ENCODE peak calls at places on chromosomes 1 and 21, in nine cellular contexts. G is HT1080; D is EH; K is D341Med; Y is astrocyte of the spinal cord; Q is GM23248; L is NCI-H2171; B is activated CD4-positive, CD25-positive, alpha-beta regulatory T cell treated with anti-CD3 and anti-CD28 coated beads, Interleukin-2, amount 50 U/mL, for 16 hours; F is GM13977. X is an unnamed sample.

GRCh38 chr1:91631718-91632330 is 131.2 kb downstream of the CDC7 start:
- DNase-seq in G (no peak), D (no peak), K (peak), Y (no peak), Q (no peak), L (no peak), B (no peak), F (no peak), X (no peak)

GRCh38 chr21:25506887-25507286 is 100.4 kb downstream of the MRPL39 start:
- DNase-seq in G (peak), D (peak), K (no peak), Y (peak), Q (peak), L (no peak), B (no peak), F (no peak), X (no peak)

GRCh38 chr1:218444173-218444572 is 99.0 kb downstream of the TGFB2 start:
- DNase-seq in G (no peak), D (no peak), K (no peak), Y (no peak), Q (no peak), L (no peak), B (no peak), F (no peak), X (no peak)

GRCh38 chr1:210663730-210664573 is 335.2 kb downstream of the HHAT start:
- DNase-seq in G (no peak), D (no peak), K (peak), Y (no peak), Q (no peak), L (no peak), B (no peak), F (no peak), X (no peak)

GRCh38 chr1:47843059-47843458 is 154.1 kb downstream of the TRABD2B start:
- DNase-seq in G (no peak), D (no peak), K (no peak), Y (no peak), Q (no peak), L (no peak), B (no peak), F (no peak), X (no peak)

GRCh38 chr21:41666641-41667051 is 100.2 kb downstream of the RIPK4 start:
- DNase-seq in G (no peak), D (no peak), K (peak), Y (no peak), Q (no peak), L (no peak), B (no peak), F (no peak), X (no peak)

GRCh38 chr1:85283475-85284199 is 7.2 kb upstream of the BCL10 start:
- DNase-seq in G (no peak), D (peak), K (no peak), Y (no peak), Q (no peak), L (no peak), B (no peak), F (no peak), X (no peak)

GRCh38 chr1:230340778-230341546 is 85.2 kb downstream of the PGBD5 start:
- DNase-seq in G (no peak), D (no peak), K (no peak), Y (no peak), Q (no peak), L (no peak), B (no peak), F (no peak), X (no peak)

GRCh38 chr21:46048926-46049889 is 48.7 kb upstream of the COL6A2 start:
- DNase-seq in G (peak), D (peak), K (no peak), Y (peak), Q (peak), L (no peak), B (no peak), F (no peak), X (no peak)

GRCh38 chr1:85862456-85862855 is 154.2 kb upstream of the ZNHIT6 start:
- DNase-seq in G (peak), D (peak), K (no peak), Y (no peak), Q (no peak), L (no peak), B (no peak), F (no peak), X (no peak)

GRCh38 chr1:108044318-108044717 is 79.3 kb upstream of the VAV3 start:
- DNase-seq in G (no peak), D (no peak), K (no peak), Y (no peak), Q (no peak), L (no peak), B (no peak), F (no peak), X (no peak)

GRCh38 chr1:3235496-3235895 is 166.5 kb downstream of the PRDM16 start:
- DNase-seq in G (no peak), D (no peak), K (no peak), Y (no peak), Q (no peak), L (no peak), B (no peak), F (no peak), X (no peak)

GRCh38 chr1:57163332-57163731 is 197.5 kb upstream of the C8B start:
- DNase-seq in G (peak), D (no peak), K (no peak), Y (no peak), Q (no peak), L (no peak), B (no peak), F (no peak), X (no peak)

GRCh38 chr1:178275553-178275952 is 181.6 kb downstream of the RASAL2 start:
- DNase-seq in G (peak), D (peak), K (no peak), Y (peak), Q (peak), L (no peak), B (no peak), F (no peak), X (no peak)

GRCh38 chr1:11535761-11536572 is 57.0 kb downstream of the DISP3 start:
- DNase-seq in G (peak), D (no peak), K (no peak), Y (no peak), Q (peak), L (no peak), B (no peak), F (no peak), X (no peak)

GRCh38 chr1:211703812-211704566 is 28.6 kb upstream of the NEK2 start:
- DNase-seq in G (no peak), D (no peak), K (no peak), Y (no peak), Q (no peak), L (peak), B (no peak), F (no peak), X (no peak)

GRCh38 chr1:8394456-8395321 is 76.8 kb downstream of the SLC45A1 start:
- DNase-seq in G (peak), D (peak), K (no peak), Y (peak), Q (peak), L (no peak), B (no peak), F (no peak), X (no peak)

GRCh38 chr1:92797961-92798360 is 13.1 kb upstream of the EVI5 start:
- DNase-seq in G (no peak), D (peak), K (no peak), Y (peak), Q (peak), L (no peak), B (no peak), F (no peak), X (no peak)

GRCh38 chr1:156551866-156552265 is 20.5 kb downstream of the IQGAP3 start:
- DNase-seq in G (peak), D (peak), K (no peak), Y (no peak), Q (peak), L (no peak), B (no peak), F (no peak), X (no peak)

GRCh38 chr1:993379-993995 is 6.4 kb downstream of the HES4 start:
- DNase-seq in G (no peak), D (no peak), K (no peak), Y (no peak), Q (no peak), L (no peak), B (no peak), F (no peak), X (no peak)

GRCh38 chr1:158045639-158046038 is 52.2 kb downstream of the KIRREL1 start:
- DNase-seq in G (peak), D (peak), K (no peak), Y (peak), Q (peak), L (no peak), B (no peak), F (no peak), X (no peak)

GRCh38 chr1:37865348-37866119 is 6.1 kb upstream of the MTF1 start:
- DNase-seq in G (peak), D (peak), K (no peak), Y (peak), Q (peak), L (no peak), B (no peak), F (no peak), X (no peak)

GRCh38 chr1:228648647-228649383 is 86.5 kb upstream of the RHOU start:
- DNase-seq in G (no peak), D (no peak), K (no peak), Y (no peak), Q (no peak), L (no peak), B (no peak), F (no peak), X (no peak)

GRCh38 chr1:204194080-204194479 is 2.2 kb downstream of the KISS1 start:
- DNase-seq in G (no peak), D (peak), K (no peak), Y (no peak), Q (no peak), L (no peak), B (no peak), F (no peak), X (no peak)

GRCh38 chr1:29356663-29357062 is 120.3 kb downstream of the PTPRU start:
- DNase-seq in G (no peak), D (no peak), K (no peak), Y (no peak), Q (no peak), L (no peak), B (no peak), F (no peak), X (no peak)

GRCh38 chr1:117826551-117827078 is 102.8 kb downstream of the GDAP2 start:
- DNase-seq in G (peak), D (peak), K (no peak), Y (peak), Q (peak), L (no peak), B (no peak), F (no peak), X (no peak)

GRCh38 chr1:62977321-62977720 is 193.4 kb downstream of the ATG4C start:
- DNase-seq in G (no peak), D (no peak), K (no peak), Y (peak), Q (no peak), L (no peak), B (no peak), F (no peak), X (no peak)

GRCh38 chr1:55311979-55312378 is 96.8 kb upstream of the USP24 start:
- DNase-seq in G (no peak), D (no peak), K (no peak), Y (no peak), Q (no peak), L (no peak), B (no peak), F (no peak), X (no peak)

GRCh38 chr1:167171286-167171929 is 49.3 kb upstream of the POU2F1 start:
- DNase-seq in G (peak), D (peak), K (no peak), Y (peak), Q (peak), L (no peak), B (no peak), F (no peak), X (no peak)

GRCh38 chr1:105138445-105138821 is 1388.7 kb downstream of the AMY1C start:
- DNase-seq in G (no peak), D (no peak), K (no peak), Y (no peak), Q (peak), L (peak), B (no peak), F (no peak), X (no peak)

GRCh38 chr1:11668516-11668915 is 4.5 kb downstream of the FBXO6 start:
- DNase-seq in G (no peak), D (no peak), K (no peak), Y (no peak), Q (no peak), L (no peak), B (no peak), F (no peak), X (no peak)

GRCh38 chr1:23448846-23449245 is 24.3 kb upstream of the TCEA3 start:
- DNase-seq in G (no peak), D (peak), K (no peak), Y (no peak), Q (no peak), L (no peak), B (no peak), F (no peak), X (no peak)

GRCh38 chr1:228364706-228365213 is 41.9 kb downstream of the TRIM11 start:
- DNase-seq in G (no peak), D (no peak), K (no peak), Y (no peak), Q (no peak), L (no peak), B (no peak), F (no peak), X (no peak)

GRCh38 chr1:6483010-6483760 is 8.3 kb downstream of the PLEKHG5 start:
- DNase-seq in G (no peak), D (no peak), K (no peak), Y (no peak), Q (no peak), L (no peak), B (no peak), F (no peak), X (no peak)

GRCh38 chr1:55375617-55376258 is 160.6 kb upstream of the USP24 start:
- DNase-seq in G (no peak), D (peak), K (peak), Y (peak), Q (peak), L (peak), B (no peak), F (peak), X (peak)

GRCh38 chr1:43586136-43586726 is 55.5 kb downstream of the PTPRF start:
- DNase-seq in G (no peak), D (no peak), K (no peak), Y (no peak), Q (no peak), L (peak), B (no peak), F (no peak), X (no peak)

GRCh38 chr1:230682274-230682673 is 31.6 kb downstream of the AGT start:
- DNase-seq in G (no peak), D (peak), K (peak), Y (peak), Q (peak), L (peak), B (no peak), F (no peak), X (no peak)

GRCh38 chr21:45499970-45500575 is 42.2 kb downstream of the SLC19A1 start:
- DNase-seq in G (no peak), D (no peak), K (no peak), Y (no peak), Q (no peak), L (no peak), B (no peak), F (no peak), X (no peak)

GRCh38 chr1:226893936-226894335 is 23.5 kb downstream of the PSEN2 start:
- DNase-seq in G (no peak), D (no peak), K (no peak), Y (no peak), Q (no peak), L (no peak), B (no peak), F (no peak), X (no peak)